ENCODE peak calls at places on chromosomes 16 and 17, in nine cellular contexts. N is mesendoderm; X is islet precursor cell; K is stomach; H is activated CD8-positive, alpha-beta memory T cell treated with anti-CD3 and anti-CD28 coated beads for 48 hours; E is NCI-H1105 treated with DMSO at 0.1 percent for 48 hours; I is H54; Y is esophagus squamous epithelium; W is activated naive CD4-positive, alpha-beta T cell. M is an unnamed sample.

GRCh38 chr17:835263-835662 is 53.1 kb downstream of the MRM3 start:
- DNase-seq in H (no peak), N (peak), K (no peak), Y (no peak), I (peak), W (no peak), X (peak), E (no peak), M (no peak)

GRCh38 chr17:8253801-8254200 is 4.7 kb downstream of the PFAS start:
- DNase-seq in W (no peak), X (peak), E (no peak), N (peak), I (no peak), Y (no peak), K (no peak), H (no peak), M (no peak)

GRCh38 chr17:66691644-66692500 is 143.0 kb upstream of the CACNG5 start:
- DNase-seq in E (no peak), H (no peak), I (no peak), Y (no peak), X (peak), K (no peak), N (no peak), W (no peak), M (peak)

GRCh38 chr16:82713778-82714177 is 87.0 kb downstream of the CDH13 start:
- DNase-seq in K (no peak), N (no peak), Y (no peak), E (no peak), W (no peak), X (no peak), I (no peak), H (no peak), M (no peak)

GRCh38 chr17:83067071-83067717 is 12.2 kb upstream of the METRNL start:
- DNase-seq in X (no peak), Y (no peak), K (peak), N (no peak), I (no peak), E (no peak), H (no peak), W (no peak), M (no peak)

GRCh38 chr16:89655062-89655643 is 2.4 kb downstream of the CHMP1A start:
- DNase-seq in K (no peak), I (no peak), N (no peak), E (no peak), X (no peak), H (no peak), W (no peak), Y (no peak), M (no peak)

GRCh38 chr17:34382586-34383224 is 19.7 kb upstream of the CCL1 start:
- DNase-seq in E (no peak), H (peak), I (no peak), X (peak), Y (no peak), K (no peak), W (no peak), N (peak), M (no peak)

GRCh38 chr16:75065149-75065807 is 51.3 kb downstream of the LDHD start:
- DNase-seq in I (no peak), K (no peak), W (peak), H (no peak), E (no peak), Y (no peak), N (no peak), X (no peak), M (no peak)

GRCh38 chr16:22787456-22788189 is 26.3 kb upstream of the HS3ST2 start:
- DNase-seq in N (no peak), W (no peak), Y (no peak), X (peak), K (no peak), E (no peak), H (no peak), I (peak), M (peak)

GRCh38 chr16:25478476-25478875 is 213.3 kb upstream of the HS3ST4 start:
- DNase-seq in W (no peak), Y (no peak), H (no peak), N (no peak), I (no peak), X (no peak), E (no peak), K (no peak), M (no peak)

M was measured in NK-92 treated with Interleukin-12 subunit alpha and Interleukin-12 subunit beta, amount 100 ng/mL, for 24 hours.